ENCODE peak calls at places on chromosomes 5 and 9, in four cellular contexts. One of them, this sample, is unnamed.
A peak's percentile ranks its signal among the peaks of the same experiment; 100 is the strongest.

GRCh38 chr5:78899922-78900362 is 85.2 kb downstream of the ARSB start:
- DNase-seq in NCI-H2081: peak; percentile 44
- DNase-seq in NCI-H1694 treated with DMSO at 0.1 percent for 48 hours: peak; percentile 54
- DNase-seq in activated CD4-positive, alpha-beta T cell treated with anti-CD3 and anti-CD28 coated beads, Interleukin-2, amount 10 ng/mL, durations not matched to agents 7 days and 5 days: peak; percentile 34
- DNase-seq in this sample: no peak

GRCh38 chr9:126619336-126619919 is 5.7 kb downstream of the LMX1B start:
- DNase-seq in activated CD4-positive, alpha-beta T cell treated with anti-CD3 and anti-CD28 coated beads, Interleukin-2, amount 10 ng/mL, durations not matched to agents 7 days and 5 days: no peak
- DNase-seq in NCI-H1694 treated with DMSO at 0.1 percent for 48 hours: no peak
- DNase-seq in NCI-H2081: no peak
- DNase-seq in this sample: no peak

GRCh38 chr9:101465330-101465915 is 29.8 kb upstream of the ALDOB start:
- DNase-seq in activated CD4-positive, alpha-beta T cell treated with anti-CD3 and anti-CD28 coated beads, Interleukin-2, amount 10 ng/mL, durations not matched to agents 7 days and 5 days: no peak
- DNase-seq in NCI-H1694 treated with DMSO at 0.1 percent for 48 hours: peak; percentile 22
- DNase-seq in NCI-H2081: peak; percentile 23
- DNase-seq in this sample: peak; percentile 62

GRCh38 chr9:20506631-20507030 is 115.7 kb downstream of the MLLT3 start:
- DNase-seq in NCI-H1694 treated with DMSO at 0.1 percent for 48 hours: no peak
- DNase-seq in NCI-H2081: no peak
- DNase-seq in activated CD4-positive, alpha-beta T cell treated with anti-CD3 and anti-CD28 coated beads, Interleukin-2, amount 10 ng/mL, durations not matched to agents 7 days and 5 days: no peak
- DNase-seq in this sample: no peak

GRCh38 chr9:131259432-131259885 is 16.9 kb downstream of the FAM78A start:
- DNase-seq in NCI-H2081: no peak
- DNase-seq in NCI-H1694 treated with DMSO at 0.1 percent for 48 hours: no peak
- DNase-seq in activated CD4-positive, alpha-beta T cell treated with anti-CD3 and anti-CD28 coated beads, Interleukin-2, amount 10 ng/mL, durations not matched to agents 7 days and 5 days: no peak
- DNase-seq in this sample: no peak

GRCh38 chr5:88377705-88378656 is 109.3 kb upstream of the TMEM161B start:
- DNase-seq in NCI-H1694 treated with DMSO at 0.1 percent for 48 hours: peak; percentile 20
- DNase-seq in activated CD4-positive, alpha-beta T cell treated with anti-CD3 and anti-CD28 coated beads, Interleukin-2, amount 10 ng/mL, durations not matched to agents 7 days and 5 days: no peak
- DNase-seq in NCI-H2081: no peak
- DNase-seq in this sample: peak; percentile 23

GRCh38 chr5:132752581-132753125 is 5.4 kb downstream of the CCNI2 start:
- DNase-seq in NCI-H1694 treated with DMSO at 0.1 percent for 48 hours: no peak
- DNase-seq in NCI-H2081: no peak
- DNase-seq in activated CD4-positive, alpha-beta T cell treated with anti-CD3 and anti-CD28 coated beads, Interleukin-2, amount 10 ng/mL, durations not matched to agents 7 days and 5 days: no peak
- DNase-seq in this sample: no peak

GRCh38 chr9:111163738-111164399 is 125.6 kb upstream of the LPAR1 start:
- DNase-seq in activated CD4-positive, alpha-beta T cell treated with anti-CD3 and anti-CD28 coated beads, Interleukin-2, amount 10 ng/mL, durations not matched to agents 7 days and 5 days: no peak
- DNase-seq in NCI-H1694 treated with DMSO at 0.1 percent for 48 hours: no peak
- DNase-seq in NCI-H2081: no peak
- DNase-seq in this sample: no peak

GRCh38 chr5:53642006-53642405 is 81.6 kb downstream of the NDUFS4 start:
- DNase-seq in activated CD4-positive, alpha-beta T cell treated with anti-CD3 and anti-CD28 coated beads, Interleukin-2, amount 10 ng/mL, durations not matched to agents 7 days and 5 days: no peak
- DNase-seq in NCI-H2081: no peak
- DNase-seq in NCI-H1694 treated with DMSO at 0.1 percent for 48 hours: no peak
- DNase-seq in this sample: no peak

GRCh38 chr9:17064558-17064957 is 70.3 kb upstream of the CNTLN start:
- DNase-seq in activated CD4-positive, alpha-beta T cell treated with anti-CD3 and anti-CD28 coated beads, Interleukin-2, amount 10 ng/mL, durations not matched to agents 7 days and 5 days: no peak
- DNase-seq in NCI-H1694 treated with DMSO at 0.1 percent for 48 hours: peak; percentile 52
- DNase-seq in NCI-H2081: peak; percentile 4
- DNase-seq in this sample: no peak

GRCh38 chr9:105297442-105298097 is 53.1 kb downstream of the SLC44A1 start:
- DNase-seq in NCI-H2081: no peak
- DNase-seq in activated CD4-positive, alpha-beta T cell treated with anti-CD3 and anti-CD28 coated beads, Interleukin-2, amount 10 ng/mL, durations not matched to agents 7 days and 5 days: no peak
- DNase-seq in NCI-H1694 treated with DMSO at 0.1 percent for 48 hours: no peak
- DNase-seq in this sample: no peak